ENCODE peak calls at places on chromosomes 13 and 19, in nine cellular contexts. Y is colonic mucosa; U is left ventricle myocardium inferior; F is hypothalamus; O is fibroblast of mammary gland; S is stimulated activated CD4-positive, alpha-beta T cell treated with anti-CD3 and anti-CD28 coated beads, TNF-alpha, amount 100 ng/mL, for 24 hours; Q is myocyte; N is activated naive CD8-positive, alpha-beta T cell treated with anti-CD3 and anti-CD28 coated beads, Interleukin-2, amount 50 U/mL, for 24 hours; X is kidney epithelial cell. P is an unnamed sample.
A peak's percentile ranks its signal among the peaks of the same experiment; 100 is the strongest.

GRCh38 chr13:82772802-82773201 is 1109.5 kb downstream of the SLITRK1 start:
- DNase-seq in Y (no peak), U (no peak), F (no peak), O (peak; percentile 77), S (no peak), Q (peak; percentile 25), N (no peak), X (no peak), P (no peak)

GRCh38 chr19:35211545-35212230 is 16.9 kb downstream of the FAM187B start:
- DNase-seq in Y (peak; percentile 53), U (peak; percentile 33), F (no peak), O (no peak), S (no peak), Q (no peak), N (peak; percentile 70), X (no peak), P (no peak)

GRCh38 chr13:19864018-19864338 is 529 bp upstream of the ZMYM5 start:
- DNase-seq in Y (peak; percentile 72), U (peak; percentile 77), F (peak; percentile 64), O (peak; percentile 77), S (peak; percentile 28), Q (peak; percentile 85), N (peak; percentile 70), X (no peak), P (peak; percentile 77)

GRCh38 chr13:63910406-63910957 is 2494.8 kb upstream of the PCDH20 start:
- DNase-seq in Y (no peak), U (no peak), F (peak; percentile 1), O (no peak), S (no peak), Q (no peak), N (no peak), X (peak; percentile 0), P (no peak)

GRCh38 chr13:44620057-44620456 is 43.9 kb upstream of the TSC22D1 start:
- DNase-seq in Y (no peak), U (no peak), F (no peak), O (peak; percentile 37), S (no peak), Q (peak; percentile 40), N (no peak), X (peak; percentile 31), P (no peak)

GRCh38 chr13:26531751-26532150 is 25.7 kb upstream of the WASF3 start:
- DNase-seq in Y (no peak), U (no peak), F (no peak), O (no peak), S (no peak), Q (no peak), N (no peak), X (no peak), P (no peak)

GRCh38 chr13:110421696-110422395 is 114.8 kb downstream of the COL4A2 start:
- DNase-seq in Y (no peak), U (no peak), F (no peak), O (peak; percentile 88), S (no peak), Q (no peak), N (no peak), X (no peak), P (no peak)

GRCh38 chr13:98794498-98794897 is 42.0 kb upstream of the SLC15A1 start:
- DNase-seq in Y (no peak), U (no peak), F (no peak), O (no peak), S (no peak), Q (no peak), N (no peak), X (no peak), P (no peak)

GRCh38 chr13:112058941-112059340 is 8.0 kb upstream of the SOX1 start:
- DNase-seq in Y (no peak), U (no peak), F (no peak), O (no peak), S (no peak), Q (no peak), N (no peak), X (no peak), P (no peak)

GRCh38 chr13:22428188-22428828 is 752.5 kb upstream of the SGCG start:
- DNase-seq in Y (no peak), U (no peak), F (no peak), O (no peak), S (no peak), Q (peak; percentile 71), N (no peak), X (no peak), P (no peak)